ENCODE peak calls at places on chromosome 13, in six cellular contexts. V, K, A, X, Y and R are unnamed samples.

GRCh38 chr13:78323848-78324247 is 279.5 kb downstream of the POU4F1 start:
- DNase-seq in V (peak), K (no peak), A (no peak), X (no peak), Y (no peak), R (peak)

GRCh38 chr13:98300956-98301641 is 124.0 kb upstream of the RNF113B start:
- DNase-seq in V (peak), K (no peak), A (no peak), X (peak), Y (peak), R (peak)

GRCh38 chr13:90769387-90769786 is 578.1 kb upstream of the MIR17HG start:
- DNase-seq in V (no peak), K (no peak), A (no peak), X (no peak), Y (no peak), R (no peak)

GRCh38 chr13:69683921-69684663 is 423.5 kb upstream of the ATXN8OS start:
- DNase-seq in V (no peak), K (no peak), A (no peak), X (no peak), Y (no peak), R (no peak)

GRCh38 chr13:30341815-30342570 is 34.6 kb upstream of the KATNAL1 start:
- DNase-seq in V (peak), K (no peak), A (peak), X (peak), Y (peak), R (peak)

GRCh38 chr13:71249031-71249430 is 618.0 kb downstream of the DACH1 start:
- DNase-seq in V (peak), K (no peak), A (no peak), X (no peak), Y (no peak), R (no peak)

GRCh38 chr13:32713397-32713796 is 127.1 kb downstream of the PDS5B start:
- DNase-seq in V (no peak), K (no peak), A (no peak), X (no peak), Y (no peak), R (no peak)

GRCh38 chr13:76271728-76272232 is 614.4 kb downstream of the KCTD12 start:
- DNase-seq in V (no peak), K (no peak), A (no peak), X (no peak), Y (peak), R (no peak)

GRCh38 chr13:103466761-103467160 is 400.5 kb upstream of the SLC10A2 start:
- DNase-seq in V (no peak), K (no peak), A (no peak), X (no peak), Y (no peak), R (no peak)

GRCh38 chr13:27038323-27038722 is 133.3 kb downstream of the USP12 start:
- DNase-seq in V (peak), K (no peak), A (no peak), X (no peak), Y (peak), R (peak)

GRCh38 chr13:33236021-33236420 is 49.5 kb downstream of the STARD13 start:
- DNase-seq in V (peak), K (no peak), A (no peak), X (no peak), Y (peak), R (peak)

GRCh38 chr13:75566658-75567057 is 17.1 kb downstream of the UCHL3 start:
- DNase-seq in V (peak), K (no peak), A (no peak), X (no peak), Y (peak), R (peak)